ENCODE peak calls at places on chromosome 5, in eight cellular contexts. F is NCI-H345, D is RCC 7860, P is midbrain, M is stomach, U is cardiac fibroblast, A is H9, I is head of caudate nucleus. T is an unnamed sample.

GRCh38 chr5:34509392-34509791 is 146.7 kb upstream of the RAI14 start:
- DNase-seq in F (no peak), D (no peak), P (no peak), M (no peak), U (no peak), A (no peak), I (no peak), T (no peak)

GRCh38 chr5:82111191-82111590 is 139.4 kb downstream of the ATG10 start:
- DNase-seq in F (no peak), D (peak; percentile 5), P (no peak), M (no peak), U (peak; percentile 48), A (no peak), I (no peak), T (no peak)

GRCh38 chr5:143918961-143919360 is 107.0 kb downstream of the HMHB1 start:
- DNase-seq in F (no peak), D (no peak), P (no peak), M (no peak), U (no peak), A (no peak), I (no peak), T (no peak)

GRCh38 chr5:142829821-142830220 is 59.6 kb downstream of the ARHGAP26 start:
- DNase-seq in F (no peak), D (peak; percentile 28), P (no peak), M (no peak), U (no peak), A (no peak), I (no peak), T (no peak)

GRCh38 chr5:52809884-52810283 is 22.2 kb downstream of the ITGA1 start:
- DNase-seq in F (no peak), D (peak; percentile 43), P (no peak), M (no peak), U (no peak), A (no peak), I (no peak), T (peak; percentile 52)

GRCh38 chr5:169300468-169301385 is at the start of gene SLIT3:
- DNase-seq in F (peak; percentile 65), D (no peak), P (no peak), M (peak; percentile 67), U (peak; percentile 91), A (peak; percentile 87), I (peak; percentile 71), T (peak; percentile 93)

GRCh38 chr5:98927242-98927987 is 1.4 kb downstream of the CHD1 start:
- DNase-seq in F (no peak), D (peak; percentile 17), P (peak; percentile 52), M (no peak), U (peak; percentile 81), A (no peak), I (peak; percentile 42), T (peak; percentile 48)

GRCh38 chr5:96120120-96120519 is 158.5 kb upstream of the ELL2 start:
- DNase-seq in F (no peak), D (no peak), P (no peak), M (no peak), U (peak; percentile 29), A (no peak), I (no peak), T (no peak)

GRCh38 chr5:34497031-34497808 is 158.9 kb upstream of the RAI14 start:
- DNase-seq in F (no peak), D (no peak), P (no peak), M (no peak), U (peak; percentile 26), A (no peak), I (no peak), T (no peak)

GRCh38 chr5:131521252-131521651 is 113.8 kb downstream of the RAPGEF6 start:
- DNase-seq in F (no peak), D (peak; percentile 43), P (no peak), M (no peak), U (no peak), A (no peak), I (no peak), T (no peak)

GRCh38 chr5:141793881-141794280 is 84.3 kb downstream of the PCDH1 start:
- DNase-seq in F (no peak), D (no peak), P (no peak), M (no peak), U (no peak), A (no peak), I (no peak), T (no peak)

GRCh38 chr5:150172147-150172546 is 5.6 kb downstream of the CDX1 start:
- DNase-seq in F (no peak), D (no peak), P (no peak), M (no peak), U (peak; percentile 79), A (no peak), I (no peak), T (no peak)

GRCh38 chr5:158320178-158320674 is 461.3 kb upstream of the CLINT1 start:
- DNase-seq in F (peak; percentile 23), D (no peak), P (no peak), M (no peak), U (no peak), A (no peak), I (no peak), T (no peak)

GRCh38 chr5:123754167-123754840 is 242.3 kb downstream of the CSNK1G3 start:
- DNase-seq in F (peak; percentile 8), D (no peak), P (peak; percentile 47), M (no peak), U (peak; percentile 33), A (no peak), I (no peak), T (peak; percentile 26)

T was measured in AG08395.